ENCODE peak calls at places on chromosomes 12 and 14, in seven cellular contexts. D is A549; N is choroid plexus epithelial cell; F is transverse colon; P is AG10803; A is psoas muscle; I is effector memory CD4-positive, alpha-beta T cell. W is an unnamed sample.

GRCh38 chr14:55352201-55352600 is 59.4 kb downstream of the ATG14 start:
- DNase-seq in D (no peak), N (no peak), F (no peak), P (no peak), A (no peak), I (no peak), W (no peak)

GRCh38 chr14:89598548-89599186 is 181.6 kb upstream of the FOXN3 start:
- DNase-seq in D (no peak), N (peak), F (no peak), P (peak), A (no peak), I (no peak), W (no peak)

GRCh38 chr14:104652386-104652785 is 37.0 kb upstream of the INF2 start:
- DNase-seq in D (no peak), N (no peak), F (no peak), P (no peak), A (no peak), I (no peak), W (no peak)

GRCh38 chr12:10361084-10361483 is 28.8 kb downstream of the KLRK1 start:
- DNase-seq in D (no peak), N (peak), F (no peak), P (no peak), A (no peak), I (no peak), W (no peak)

GRCh38 chr14:24145219-24145618 is 1.2 kb downstream of the PSME2 start:
- DNase-seq in D (no peak), N (no peak), F (no peak), P (no peak), A (no peak), I (no peak), W (no peak)

GRCh38 chr14:106067935-106068334 is 541.6 kb downstream of the TMEM121 start:
- DNase-seq in D (no peak), N (no peak), F (no peak), P (no peak), A (no peak), I (no peak), W (no peak)

GRCh38 chr14:68598621-68599447 is 194.0 kb downstream of the ZFP36L1 start:
- DNase-seq in D (peak), N (peak), F (peak), P (no peak), A (peak), I (no peak), W (no peak)

GRCh38 chr12:118098456-118098855 is 5.4 kb downstream of the VSIG10 start:
- DNase-seq in D (no peak), N (no peak), F (peak), P (no peak), A (no peak), I (no peak), W (no peak)

GRCh38 chr14:50233335-50234250 is 2.2 kb upstream of the SOS2 start:
- DNase-seq in D (no peak), N (no peak), F (no peak), P (no peak), A (no peak), I (peak), W (peak)

GRCh38 chr14:74648643-74649042 is 36.6 kb upstream of the LTBP2 start:
- DNase-seq in D (no peak), N (no peak), F (no peak), P (no peak), A (no peak), I (no peak), W (no peak)

GRCh38 chr12:121793501-121793835 is at the start of gene RHOF:
- DNase-seq in D (no peak), N (no peak), F (peak), P (no peak), A (no peak), I (no peak), W (no peak)

GRCh38 chr12:104643921-104644669 is 187.3 kb downstream of the CHST11 start:
- DNase-seq in D (no peak), N (peak), F (peak), P (no peak), A (no peak), I (no peak), W (no peak)

GRCh38 chr12:74537126-74537706 is 419 bp upstream of the ATXN7L3B start:
- DNase-seq in D (peak), N (peak), F (no peak), P (peak), A (no peak), I (no peak), W (no peak)

GRCh38 chr12:115998119-115998633 is 279.3 kb downstream of the MED13L start:
- DNase-seq in D (peak), N (peak), F (peak), P (peak), A (no peak), I (no peak), W (peak)

GRCh38 chr14:101109981-101110728 is 206.6 kb upstream of the RTL1 start:
- DNase-seq in D (no peak), N (no peak), F (no peak), P (no peak), A (peak), I (no peak), W (no peak)

GRCh38 chr12:15806826-15807225 is 17.6 kb upstream of the EPS8 start:
- DNase-seq in D (no peak), N (no peak), F (no peak), P (peak), A (no peak), I (no peak), W (no peak)

GRCh38 chr12:79691299-79692248 is 810 bp upstream of the PAWR start:
- DNase-seq in D (peak), N (peak), F (peak), P (peak), A (no peak), I (no peak), W (no peak)

GRCh38 chr14:95143813-95144620 is 13.3 kb downstream of the DICER1 start:
- DNase-seq in D (no peak), N (peak), F (no peak), P (peak), A (no peak), I (no peak), W (no peak)
- H3K4me3 ChIP-seq in D (no peak), N (no peak), F (no peak), P (no peak), A (peak), I (no peak), W (no peak)

DNA sequence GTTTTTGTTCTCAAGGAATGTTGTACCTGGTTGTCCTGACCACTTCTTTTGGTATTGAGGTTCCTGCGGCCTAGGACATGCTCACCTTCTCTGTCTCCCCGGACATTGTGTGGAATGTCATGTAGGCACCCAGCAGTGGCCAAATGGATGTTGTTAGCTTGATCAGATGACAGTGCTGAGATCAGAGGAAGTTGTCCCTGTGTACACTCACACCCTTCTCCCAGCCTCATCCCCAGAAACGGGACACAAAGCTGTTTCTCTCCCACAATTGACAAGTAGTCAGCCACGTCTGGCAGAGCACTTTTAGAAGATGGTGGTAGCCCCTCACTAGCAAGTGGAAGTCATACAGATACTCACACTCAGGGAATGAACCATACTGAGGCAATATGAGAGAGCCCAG is 3.0 kb downstream of the PLEKHH1 start:
- DNase-seq in D (no peak), N (no peak), F (no peak), P (no peak), A (no peak), I (no peak), W (no peak)
- H3K4me3 ChIP-seq in D (no peak), N (no peak), F (no peak), P (no peak), A (no peak), I (no peak), W (no peak)

GRCh38 chr12:6925543-6926279 is 2.0 kb upstream of the ATN1 start:
- DNase-seq in D (peak), N (peak), F (peak), P (peak), A (peak), I (no peak), W (no peak)

GRCh38 chr12:6923851-6924250 is 3.9 kb upstream of the ATN1 start:
- DNase-seq in D (no peak), N (no peak), F (no peak), P (no peak), A (no peak), I (no peak), W (no peak)

GRCh38 chr12:6923003-6923732 is 4.6 kb upstream of the ATN1 start:
- DNase-seq in D (no peak), N (no peak), F (no peak), P (no peak), A (no peak), I (no peak), W (no peak)

GRCh38 chr12:6927379-6927991 is at the start of gene ATN1:
- DNase-seq in D (peak), N (peak), F (peak), P (peak), A (peak), I (no peak), W (peak)

DNA sequence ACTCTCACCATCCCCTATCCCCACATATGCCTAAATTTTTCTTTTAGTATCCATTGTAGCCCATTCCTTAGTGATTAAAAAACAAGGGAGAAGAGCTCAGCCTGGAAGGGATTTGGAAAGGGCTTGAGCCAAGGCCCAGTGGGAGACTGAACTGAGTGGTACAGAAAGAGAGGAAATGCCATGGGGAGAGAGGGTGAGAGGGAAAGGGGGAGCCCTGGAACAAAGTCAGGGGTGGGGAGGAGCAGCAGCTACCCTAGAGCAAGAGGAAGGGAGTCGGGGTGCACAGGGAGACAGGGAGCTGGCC is 2.6 kb upstream of the ATN1 start:
- DNase-seq in D (no peak), N (peak), F (no peak), P (no peak), A (no peak), I (no peak), W (no peak)
- H3K4me3 ChIP-seq in D (no peak), N (no peak), F (no peak), P (peak), A (peak), I (no peak), W (no peak)

GRCh38 chr14:63759454-63759853 is 31.6 kb upstream of the SGPP1 start:
- DNase-seq in D (no peak), N (peak), F (no peak), P (peak), A (no peak), I (no peak), W (peak)
- H3K4me3 ChIP-seq in D (no peak), N (peak), F (no peak), P (no peak), A (no peak), I (peak), W (no peak)

W was measured in CD4-positive, alpha-beta memory T cell.